ENCODE peak calls at places on chromosomes 2 and 18, in six cellular contexts. Y is BE2C; A is cardiac fibroblast; F is left kidney; P is CD8-positive, alpha-beta T cell; O is iris pigment epithelial cell. Q is an unnamed sample.

GRCh38 chr2:118988706-118989105 is 46.7 kb downstream of the MARCO start:
- DNase-seq in Y (no peak), A (no peak), F (no peak), P (no peak), O (no peak), Q (no peak)

GRCh38 chr18:9734189-9734588 is 26.1 kb downstream of the RAB31 start:
- DNase-seq in Y (no peak), A (no peak), F (peak; percentile 47), P (no peak), O (no peak), Q (no peak)

GRCh38 chr2:9910699-9911098 is 40.8 kb upstream of the GRHL1 start:
- DNase-seq in Y (no peak), A (no peak), F (no peak), P (no peak), O (no peak), Q (no peak)

GRCh38 chr18:55280515-55280914 is 307.5 kb downstream of the TCF4 start:
- DNase-seq in Y (no peak), A (no peak), F (peak; percentile 41), P (no peak), O (peak; percentile 45), Q (peak; percentile 62)

GRCh38 chr2:232438951-232439757 is 16.8 kb upstream of the ALPI start:
- DNase-seq in Y (peak; percentile 69), A (no peak), F (peak; percentile 60), P (peak; percentile 22), O (no peak), Q (peak; percentile 57)

GRCh38 chr2:190653931-190654330 is 5.0 kb downstream of the NAB1 start:
- DNase-seq in Y (no peak), A (no peak), F (no peak), P (no peak), O (no peak), Q (no peak)

GRCh38 chr2:216029416-216030129 is 16.2 kb upstream of the MREG start:
- DNase-seq in Y (no peak), A (no peak), F (no peak), P (no peak), O (peak; percentile 36), Q (no peak)

GRCh38 chr2:128489580-128490273 is 171.1 kb upstream of the HS6ST1 start:
- DNase-seq in Y (no peak), A (no peak), F (no peak), P (no peak), O (peak; percentile 25), Q (no peak)

GRCh38 chr2:231707625-231708049 is 688 bp upstream of the PTMA start:
- DNase-seq in Y (peak; percentile 72), A (peak; percentile 62), F (no peak), P (no peak), O (peak; percentile 41), Q (no peak)

GRCh38 chr2:218622606-218623238 is 15.0 kb downstream of the PLCD4 start:
- DNase-seq in Y (no peak), A (peak; percentile 62), F (no peak), P (no peak), O (no peak), Q (no peak)

GRCh38 chr2:122736279-122736678 is 980.8 kb downstream of the TSN start:
- DNase-seq in Y (no peak), A (peak; percentile 31), F (no peak), P (no peak), O (peak; percentile 40), Q (peak; percentile 5)

GRCh38 chr2:86065512-86065911 is 40.2 kb downstream of the POLR1A start:
- DNase-seq in Y (no peak), A (peak; percentile 59), F (no peak), P (no peak), O (no peak), Q (no peak)

GRCh38 chr2:167368371-167368770 is 480.1 kb downstream of the XIRP2 start:
- DNase-seq in Y (no peak), A (no peak), F (no peak), P (no peak), O (no peak), Q (no peak)

GRCh38 chr2:221517362-221518121 is 54.6 kb downstream of the EPHA4 start:
- DNase-seq in Y (no peak), A (peak; percentile 47), F (peak; percentile 59), P (peak; percentile 66), O (peak; percentile 83), Q (peak; percentile 28)

GRCh38 chr2:173652731-173653426 is 298.2 kb downstream of the CDCA7 start:
- DNase-seq in Y (no peak), A (peak; percentile 92), F (peak; percentile 15), P (no peak), O (peak; percentile 96), Q (peak; percentile 66)

GRCh38 chr2:105641389-105641811 is 103.3 kb upstream of the NCK2 start:
- DNase-seq in Y (no peak), A (peak; percentile 21), F (no peak), P (no peak), O (no peak), Q (peak; percentile 62)

GRCh38 chr18:8816233-8816632 is 110.9 kb downstream of the MTCL1 start:
- DNase-seq in Y (no peak), A (no peak), F (no peak), P (no peak), O (no peak), Q (no peak)

GRCh38 chr2:159044804-159045286 is 76.4 kb downstream of the TANC1 start:
- DNase-seq in Y (no peak), A (peak; percentile 68), F (no peak), P (no peak), O (no peak), Q (no peak)

GRCh38 chr2:173148520-173148919 is 72.9 kb downstream of the MAP3K20 start:
- DNase-seq in Y (no peak), A (peak; percentile 57), F (no peak), P (no peak), O (peak; percentile 59), Q (no peak)

GRCh38 chr2:239720411-239721365 is 304.5 kb downstream of the NDUFA10 start:
- DNase-seq in Y (no peak), A (no peak), F (no peak), P (no peak), O (no peak), Q (peak; percentile 28)

GRCh38 chr2:241926541-241927311 is 57.2 kb downstream of the RTP5 start:
- DNase-seq in Y (no peak), A (no peak), F (peak; percentile 84), P (no peak), O (no peak), Q (peak; percentile 61)

GRCh38 chr2:56680971-56681631 is 497.3 kb downstream of the CCDC85A start:
- DNase-seq in Y (no peak), A (peak; percentile 37), F (no peak), P (no peak), O (peak; percentile 93), Q (no peak)

GRCh38 chr2:100230754-100231153 is 88.4 kb upstream of the AFF3 start:
- DNase-seq in Y (no peak), A (no peak), F (no peak), P (no peak), O (peak; percentile 16), Q (no peak)

GRCh38 chr18:2147424-2147823 is 423.9 kb downstream of the METTL4 start:
- DNase-seq in Y (no peak), A (peak; percentile 40), F (no peak), P (no peak), O (no peak), Q (no peak)

GRCh38 chr2:203584784-203585183 is 49.7 kb upstream of the RAPH1 start:
- DNase-seq in Y (no peak), A (no peak), F (peak; percentile 27), P (no peak), O (no peak), Q (no peak)

GRCh38 chr2:156673981-156674380 is 237.8 kb downstream of the GPD2 start:
- DNase-seq in Y (no peak), A (no peak), F (no peak), P (no peak), O (no peak), Q (no peak)

GRCh38 chr2:223104336-223104735 is 52.3 kb downstream of the KCNE4 start:
- DNase-seq in Y (no peak), A (no peak), F (no peak), P (no peak), O (no peak), Q (no peak)

GRCh38 chr2:182117203-182117602 is 131.6 kb downstream of the PPP1R1C start:
- DNase-seq in Y (no peak), A (no peak), F (no peak), P (no peak), O (peak; percentile 31), Q (no peak)

GRCh38 chr2:240820014-240820606 is at the start of gene KIF1A:
- DNase-seq in Y (peak; percentile 89), A (no peak), F (peak; percentile 92), P (no peak), O (no peak), Q (no peak)

GRCh38 chr18:10661333-10661732 is 135.5 kb downstream of the NAPG start:
- DNase-seq in Y (no peak), A (peak; percentile 69), F (no peak), P (no peak), O (peak; percentile 61), Q (peak; percentile 9)

GRCh38 chr2:197372582-197372981 is 62.0 kb upstream of the ANKRD44 start:
- DNase-seq in Y (no peak), A (no peak), F (no peak), P (no peak), O (no peak), Q (no peak)

GRCh38 chr2:3487028-3487425 is 32.3 kb downstream of the ADI1 start:
- DNase-seq in Y (no peak), A (no peak), F (no peak), P (no peak), O (no peak), Q (no peak)

GRCh38 chr2:180539541-180539940 is 440.9 kb upstream of the UBE2E3 start:
- DNase-seq in Y (no peak), A (no peak), F (no peak), P (no peak), O (no peak), Q (no peak)